ENCODE peak calls at places on chromosomes 5 and 9, in ten cellular contexts. G is natural killer cell treated with Interleukin-12 subunit alpha and Interleukin-12 subunit beta and Interleukin-15 and Interleukin-18, amount 100 ng/mL, for 72 hours; C is right lobe of liver; Z is GM19239; A is Right ventricle myocardium superior; E is psoas muscle; V is EH; S is thoracic aorta; I is WERI-Rb-1; F is cardiac muscle cell. P is an unnamed sample.

GRCh38 chr9:86337469-86338107 is 16.6 kb downstream of the TUT7 start:
- DNase-seq in G (no peak), C (no peak), Z (no peak), A (no peak), E (no peak), V (no peak), S (no peak), I (no peak), F (no peak), P (no peak)

GRCh38 chr9:121598167-121599000 is 53.0 kb upstream of the DAB2IP start:
- DNase-seq in G (no peak), C (peak), Z (no peak), A (peak), E (peak), V (peak), S (no peak), I (no peak), F (peak), P (peak)

GRCh38 chr9:93996863-93997262 is 41.7 kb upstream of the BARX1 start:
- DNase-seq in G (no peak), C (no peak), Z (no peak), A (no peak), E (no peak), V (no peak), S (no peak), I (peak), F (no peak), P (no peak)

GRCh38 chr9:133674091-133674490 is 37.9 kb downstream of the DBH start:
- DNase-seq in G (no peak), C (no peak), Z (no peak), A (peak), E (peak), V (no peak), S (no peak), I (no peak), F (no peak), P (no peak)

GRCh38 chr9:29078063-29078660 is 1504.9 kb upstream of the C9orf72 start:
- DNase-seq in G (no peak), C (no peak), Z (no peak), A (no peak), E (no peak), V (no peak), S (no peak), I (no peak), F (no peak), P (no peak)

GRCh38 chr9:120099064-120099463 is 480.9 kb downstream of the CDK5RAP2 start:
- DNase-seq in G (no peak), C (no peak), Z (no peak), A (no peak), E (no peak), V (no peak), S (no peak), I (no peak), F (no peak), P (no peak)

GRCh38 chr5:162163663-162164062 is 96.1 kb downstream of the GABRG2 start:
- DNase-seq in G (no peak), C (no peak), Z (no peak), A (no peak), E (no peak), V (no peak), S (no peak), I (no peak), F (no peak), P (no peak)

GRCh38 chr5:108810717-108811116 is 63.0 kb downstream of the FER start:
- DNase-seq in G (no peak), C (no peak), Z (no peak), A (no peak), E (no peak), V (no peak), S (no peak), I (no peak), F (no peak), P (no peak)

GRCh38 chr9:115673599-115673998 is 480.0 kb upstream of the PAPPA start:
- DNase-seq in G (no peak), C (no peak), Z (no peak), A (no peak), E (no peak), V (peak), S (no peak), I (no peak), F (no peak), P (no peak)

GRCh38 chr9:38112010-38112409 is 43.0 kb upstream of the SHB start:
- DNase-seq in G (no peak), C (no peak), Z (no peak), A (no peak), E (no peak), V (no peak), S (no peak), I (peak), F (no peak), P (no peak)

GRCh38 chr9:126208359-126208758 is 118.3 kb upstream of the MVB12B start:
- DNase-seq in G (no peak), C (no peak), Z (no peak), A (no peak), E (no peak), V (no peak), S (no peak), I (no peak), F (no peak), P (no peak)

GRCh38 chr5:58317009-58317408 is 142.9 kb downstream of the PLK2 start:
- DNase-seq in G (no peak), C (no peak), Z (no peak), A (no peak), E (no peak), V (no peak), S (no peak), I (no peak), F (no peak), P (no peak)

GRCh38 chr5:76765249-76765648 is 49.3 kb downstream of the F2R start:
- DNase-seq in G (no peak), C (no peak), Z (no peak), A (no peak), E (no peak), V (peak), S (no peak), I (no peak), F (no peak), P (no peak)

GRCh38 chr9:134625361-134626140 is 16.1 kb upstream of the COL5A1 start:
- DNase-seq in G (peak), C (peak), Z (no peak), A (no peak), E (no peak), V (peak), S (no peak), I (peak), F (no peak), P (no peak)

GRCh38 chr5:97714426-97714825 is 531.4 kb upstream of the RIOK2 start:
- DNase-seq in G (no peak), C (no peak), Z (no peak), A (no peak), E (no peak), V (no peak), S (no peak), I (no peak), F (no peak), P (no peak)

GRCh38 chr9:6567140-6567591 is 78.4 kb downstream of the GLDC start:
- DNase-seq in G (no peak), C (no peak), Z (no peak), A (no peak), E (no peak), V (peak), S (no peak), I (no peak), F (no peak), P (no peak)

GRCh38 chr9:88992556-88992955 is 1.3 kb downstream of the S1PR3 start:
- DNase-seq in G (no peak), C (no peak), Z (no peak), A (no peak), E (no peak), V (no peak), S (no peak), I (no peak), F (no peak), P (no peak)

GRCh38 chr5:156486394-156487238 is 159.7 kb downstream of the SGCD start:
- DNase-seq in G (no peak), C (no peak), Z (no peak), A (no peak), E (no peak), V (no peak), S (no peak), I (no peak), F (no peak), P (no peak)

GRCh38 chr5:65356274-65356673 is 125.4 kb downstream of the ADAMTS6 start:
- DNase-seq in G (no peak), C (no peak), Z (no peak), A (no peak), E (no peak), V (no peak), S (no peak), I (no peak), F (no peak), P (no peak)

GRCh38 chr9:110767559-110768063 is 99.0 kb downstream of the MUSK start:
- DNase-seq in G (no peak), C (no peak), Z (no peak), A (peak), E (peak), V (peak), S (no peak), I (no peak), F (no peak), P (no peak)

GRCh38 chr9:27108981-27109541 is at the start of gene TEK:
- DNase-seq in G (no peak), C (no peak), Z (no peak), A (no peak), E (no peak), V (peak), S (no peak), I (no peak), F (peak), P (no peak)

GRCh38 chr5:53090229-53090628 is 19.3 kb downstream of the MOCS2 start:
- DNase-seq in G (no peak), C (no peak), Z (no peak), A (no peak), E (no peak), V (no peak), S (no peak), I (no peak), F (no peak), P (no peak)

GRCh38 chr5:80216753-80217596 is 38.9 kb downstream of the SERINC5 start:
- DNase-seq in G (no peak), C (peak), Z (no peak), A (peak), E (peak), V (no peak), S (peak), I (no peak), F (peak), P (peak)

GRCh38 chr5:179836225-179837019 is 15.7 kb downstream of the SQSTM1 start:
- DNase-seq in G (no peak), C (no peak), Z (no peak), A (no peak), E (peak), V (peak), S (no peak), I (no peak), F (no peak), P (no peak)

GRCh38 chr9:76642074-76642473 is 122.2 kb upstream of the PCA3 start:
- DNase-seq in G (no peak), C (no peak), Z (no peak), A (no peak), E (no peak), V (no peak), S (no peak), I (no peak), F (no peak), P (no peak)

GRCh38 chr5:173807150-173807784 is 80.9 kb upstream of the CPEB4 start:
- DNase-seq in G (no peak), C (no peak), Z (no peak), A (no peak), E (no peak), V (no peak), S (no peak), I (no peak), F (no peak), P (no peak)

GRCh38 chr9:125142560-125143376 is 560 bp downstream of the SCAI start:
- DNase-seq in G (peak), C (peak), Z (no peak), A (no peak), E (no peak), V (no peak), S (no peak), I (no peak), F (peak), P (peak)

GRCh38 chr5:151758141-151758429 is 346 bp downstream of the ATOX1 start:
- DNase-seq in G (no peak), C (no peak), Z (no peak), A (no peak), E (no peak), V (peak), S (no peak), I (no peak), F (no peak), P (no peak)

GRCh38 chr5:157198277-157199058 is 17.8 kb downstream of the ITK start:
- DNase-seq in G (peak), C (no peak), Z (no peak), A (no peak), E (no peak), V (no peak), S (no peak), I (no peak), F (no peak), P (no peak)

GRCh38 chr5:115842089-115842881 is 550 bp downstream of the AP3S1 start:
- DNase-seq in G (peak), C (no peak), Z (no peak), A (no peak), E (no peak), V (peak), S (no peak), I (peak), F (peak), P (peak)

GRCh38 chr5:97670447-97670846 is 487.4 kb upstream of the RIOK2 start:
- DNase-seq in G (no peak), C (no peak), Z (no peak), A (no peak), E (no peak), V (no peak), S (no peak), I (no peak), F (no peak), P (no peak)

GRCh38 chr5:6832994-6833393 is 119.8 kb downstream of the TENT4A start:
- DNase-seq in G (no peak), C (no peak), Z (no peak), A (no peak), E (peak), V (peak), S (no peak), I (no peak), F (no peak), P (no peak)

GRCh38 chr5:180046656-180047055 is 24.9 kb downstream of the RNF130 start:
- DNase-seq in G (no peak), C (no peak), Z (no peak), A (no peak), E (no peak), V (no peak), S (no peak), I (no peak), F (no peak), P (no peak)

GRCh38 chr5:179404321-179405053 is 59.2 kb upstream of the ADAMTS2 start:
- DNase-seq in G (no peak), C (peak), Z (no peak), A (no peak), E (no peak), V (peak), S (no peak), I (peak), F (peak), P (peak)

GRCh38 chr5:9265391-9266287 is 280.2 kb downstream of the SEMA5A start:
- DNase-seq in G (no peak), C (no peak), Z (no peak), A (peak), E (no peak), V (peak), S (no peak), I (no peak), F (peak), P (no peak)

GRCh38 chr5:112279082-112279481 is 140.0 kb downstream of the EPB41L4A start:
- DNase-seq in G (no peak), C (no peak), Z (no peak), A (no peak), E (no peak), V (no peak), S (no peak), I (no peak), F (no peak), P (no peak)

GRCh38 chr5:147748590-147748989 is 33.9 kb downstream of the JAKMIP2 start:
- DNase-seq in G (no peak), C (no peak), Z (no peak), A (no peak), E (no peak), V (no peak), S (no peak), I (no peak), F (no peak), P (no peak)

P was measured in D341Med.